ENCODE peak calls at places on chromosomes 2 and 18, in ten cellular contexts. N is GM18507; F is cardiac fibroblast; X is effector CD8-positive, alpha-beta T cell; M is psoas muscle; L is AG10803; I is NCI-H1105; G is NB4; E is astrocyte; A is A673. Z is an unnamed sample.

GRCh38 chr2:112584134-112584890 is at the start of gene CHCHD5:
- DNase-seq in N (peak; percentile 86), F (peak; percentile 98), X (peak; percentile 84), M (peak; percentile 95), L (peak; percentile 97), I (peak; percentile 94), G (peak; percentile 99), E (peak; percentile 94), A (peak; percentile 98), Z (peak; percentile 89)

GRCh38 chr2:127153691-127154158 is 46.8 kb upstream of the BIN1 start:
- DNase-seq in N (no peak), F (peak; percentile 92), X (no peak), M (peak; percentile 68), L (peak; percentile 84), I (no peak), G (peak; percentile 46), E (peak; percentile 94), A (no peak), Z (no peak)

GRCh38 chr2:135504811-135505210 is 26.2 kb downstream of the ZRANB3 start:
- DNase-seq in N (no peak), F (no peak), X (no peak), M (no peak), L (no peak), I (no peak), G (no peak), E (no peak), A (no peak), Z (no peak)

GRCh38 chr2:112692496-112692911 is 28.3 kb upstream of the NT5DC4 start:
- DNase-seq in N (peak; percentile 68), F (peak; percentile 95), X (no peak), M (peak; percentile 27), L (peak; percentile 91), I (peak; percentile 79), G (peak; percentile 97), E (peak; percentile 90), A (no peak), Z (no peak)

GRCh38 chr18:58953627-58954026 is 89.0 kb downstream of the ZNF532 start:
- DNase-seq in N (no peak), F (no peak), X (no peak), M (no peak), L (no peak), I (peak; percentile 59), G (no peak), E (no peak), A (no peak), Z (no peak)

GRCh38 chr2:44544991-44545390 is 183.2 kb downstream of the CAMKMT start:
- DNase-seq in N (no peak), F (no peak), X (no peak), M (no peak), L (no peak), I (no peak), G (no peak), E (no peak), A (no peak), Z (no peak)

GRCh38 chr2:11305338-11305737 is 39.1 kb downstream of the ROCK2 start:
- DNase-seq in N (no peak), F (peak; percentile 36), X (no peak), M (no peak), L (no peak), I (no peak), G (no peak), E (no peak), A (no peak), Z (no peak)

GRCh38 chr18:52499646-52500045 is 159.6 kb downstream of the DCC start:
- DNase-seq in N (no peak), F (no peak), X (no peak), M (no peak), L (peak; percentile 0), I (no peak), G (no peak), E (no peak), A (peak; percentile 94), Z (no peak)

GRCh38 chr2:104734937-104735586 is 118.9 kb upstream of the POU3F3 start:
- DNase-seq in N (no peak), F (no peak), X (no peak), M (no peak), L (no peak), I (no peak), G (peak; percentile 71), E (peak; percentile 31), A (no peak), Z (no peak)

GRCh38 chr18:79518028-79518682 is 122.4 kb downstream of the NFATC1 start:
- DNase-seq in N (no peak), F (no peak), X (no peak), M (no peak), L (no peak), I (no peak), G (no peak), E (no peak), A (no peak), Z (no peak)

GRCh38 chr2:26570083-26570430 is 71.1 kb downstream of the CIB4 start:
- DNase-seq in N (no peak), F (no peak), X (no peak), M (no peak), L (no peak), I (no peak), G (no peak), E (no peak), A (no peak), Z (no peak)

GRCh38 chr2:152166633-152167032 is 8.9 kb downstream of the STAM2 start:
- DNase-seq in N (no peak), F (peak; percentile 62), X (no peak), M (no peak), L (peak; percentile 20), I (no peak), G (no peak), E (peak; percentile 65), A (no peak), Z (no peak)

GRCh38 chr2:65103013-65103720 is 26.7 kb downstream of the RAB1A start:
- DNase-seq in N (no peak), F (peak; percentile 25), X (no peak), M (no peak), L (peak; percentile 36), I (peak; percentile 17), G (no peak), E (no peak), A (no peak), Z (no peak)

GRCh38 chr2:189566046-189566445 is 14.5 kb downstream of the SLC40A1 start:
- DNase-seq in N (no peak), F (peak; percentile 71), X (no peak), M (no peak), L (no peak), I (no peak), G (peak; percentile 26), E (no peak), A (peak; percentile 39), Z (no peak)

GRCh38 chr2:120419073-120419472 is 73.1 kb downstream of the INHBB start:
- DNase-seq in N (no peak), F (no peak), X (no peak), M (no peak), L (no peak), I (no peak), G (no peak), E (no peak), A (no peak), Z (no peak)

GRCh38 chr2:97766567-97766966 is 53.2 kb downstream of the ZAP70 start:
- DNase-seq in N (no peak), F (no peak), X (no peak), M (no peak), L (no peak), I (no peak), G (no peak), E (no peak), A (no peak), Z (no peak)

GRCh38 chr2:25757906-25758305 is 84.5 kb upstream of the DTNB start:
- DNase-seq in N (no peak), F (no peak), X (no peak), M (no peak), L (no peak), I (no peak), G (no peak), E (no peak), A (no peak), Z (no peak)

GRCh38 chr2:143949121-143949848 is 570.6 kb downstream of the ZEB2 start:
- DNase-seq in N (no peak), F (peak; percentile 36), X (no peak), M (no peak), L (peak; percentile 41), I (no peak), G (no peak), E (peak; percentile 27), A (no peak), Z (no peak)

GRCh38 chr2:28465148-28465885 is 30.5 kb upstream of the PLB1 start:
- DNase-seq in N (no peak), F (no peak), X (no peak), M (no peak), L (peak; percentile 75), I (no peak), G (no peak), E (no peak), A (no peak), Z (no peak)

GRCh38 chr2:85804026-85804425 is 50.2 kb downstream of the ATOH8 start:
- DNase-seq in N (no peak), F (no peak), X (no peak), M (no peak), L (no peak), I (no peak), G (no peak), E (no peak), A (no peak), Z (no peak)

GRCh38 chr2:189233527-189233926 is 54.0 kb upstream of the COL5A2 start:
- DNase-seq in N (no peak), F (peak; percentile 82), X (no peak), M (no peak), L (no peak), I (no peak), G (no peak), E (no peak), A (no peak), Z (no peak)

GRCh38 chr2:240368746-240369724 is 66.4 kb upstream of the GPC1 start:
- DNase-seq in N (no peak), F (no peak), X (no peak), M (peak; percentile 84), L (peak; percentile 16), I (peak; percentile 27), G (no peak), E (no peak), A (no peak), Z (no peak)

GRCh38 chr2:7437716-7438648 is 520.8 kb downstream of the RNF144A start:
- DNase-seq in N (no peak), F (no peak), X (no peak), M (no peak), L (no peak), I (no peak), G (no peak), E (no peak), A (no peak), Z (no peak)

GRCh38 chr2:222064286-222064685 is 234.5 kb downstream of the PAX3 start:
- DNase-seq in N (no peak), F (no peak), X (no peak), M (no peak), L (no peak), I (no peak), G (no peak), E (no peak), A (no peak), Z (no peak)

Z was measured in memory B cell.